ENCODE peak calls at places on chromosome X, in four cellular contexts. D, O, Z and V are unnamed samples.

GRCh38 chrX:19670854-19671620 is 155.7 kb upstream of the MAP3K15 start:
- DNase-seq in D (no peak), O (no peak), Z (peak), V (no peak)

GRCh38 chrX:153934473-153935325 is at the start of gene NAA10:
- DNase-seq in D (peak), O (no peak), Z (peak), V (peak)

GRCh38 chrX:119235872-119236598 is at the start of gene PGRMC1:
- DNase-seq in D (peak), O (peak), Z (peak), V (peak)

GRCh38 chrX:110310896-110311295 is 7.0 kb downstream of the AMMECR1 start:
- DNase-seq in D (peak), O (no peak), Z (no peak), V (peak)

GRCh38 chrX:72621619-72622485 is 49.2 kb upstream of the HDAC8 start:
- DNase-seq in D (peak), O (no peak), Z (peak), V (no peak)

GRCh38 chrX:18410038-18410437 is 15.4 kb upstream of the CDKL5 start:
- DNase-seq in D (no peak), O (no peak), Z (no peak), V (no peak)

GRCh38 chrX:45454235-45454634 is 253.6 kb upstream of the DIPK2B start:
- DNase-seq in D (no peak), O (no peak), Z (no peak), V (no peak)

GRCh38 chrX:103631145-103631544 is 2.4 kb downstream of the TCEAL1 start:
- DNase-seq in D (no peak), O (no peak), Z (no peak), V (no peak)

GRCh38 chrX:153349952-153350351 is 16.0 kb downstream of the ZNF275 start:
- DNase-seq in D (peak), O (no peak), Z (no peak), V (no peak)

GRCh38 chrX:102899940-102900916 is 36.8 kb upstream of the RAB40AL start:
- DNase-seq in D (peak), O (peak), Z (peak), V (peak)

GRCh38 chrX:135257469-135257868 is 5.6 kb downstream of the ETDA start:
- DNase-seq in D (no peak), O (no peak), Z (no peak), V (no peak)

GRCh38 chrX:136910565-136911040 is 30.1 kb upstream of the RBMX start:
- DNase-seq in D (no peak), O (no peak), Z (no peak), V (no peak)

GRCh38 chrX:31333181-31333831 is 261.5 kb upstream of the FTHL17 start:
- DNase-seq in D (no peak), O (no peak), Z (peak), V (no peak)

GRCh38 chrX:64894454-64895038 is 81.7 kb downstream of the ZC4H2 start:
- DNase-seq in D (peak), O (peak), Z (no peak), V (peak)

GRCh38 chrX:65871671-65872311 is 168.1 kb downstream of the VSIG4 start:
- DNase-seq in D (peak), O (no peak), Z (no peak), V (no peak)

GRCh38 chrX:22194207-22194606 is 78.5 kb upstream of the CBLL2 start:
- DNase-seq in D (no peak), O (no peak), Z (no peak), V (no peak)

GRCh38 chrX:110258552-110258951 is 59.3 kb downstream of the AMMECR1 start:
- DNase-seq in D (no peak), O (no peak), Z (peak), V (no peak)